ENCODE peak calls at places on chromosome 21, in six cellular contexts. One of them, this sample, is unnamed. For H3K4me1, the result is how much of the 10 kb centered on the place peaks cover.

GRCh38 chr21:29095203-29095602 is 21.8 kb upstream of the CCT8 start:
- DNase-seq in neuronal stem cell: no peak
- DNase-seq in H9: no peak
- DNase-seq in mesenchymal stem cell: no peak
- DNase-seq in H1: no peak
- DNase-seq in trophoblast cell: no peak
- DNase-seq in this sample: no peak

GRCh38 chr21:43192501-43193081 is 23.8 kb downstream of the CRYAA start:
- DNase-seq in neuronal stem cell: no peak
- DNase-seq in H9: no peak
- DNase-seq in mesenchymal stem cell: no peak
- DNase-seq in H1: no peak
- DNase-seq in trophoblast cell: no peak
- DNase-seq in this sample: no peak

GRCh38 chr21:25579402-25580016 is 27.8 kb downstream of the MRPL39 start:
- DNase-seq in neuronal stem cell: no peak
- DNase-seq in H9: no peak
- DNase-seq in mesenchymal stem cell: no peak
- DNase-seq in H1: no peak
- DNase-seq in trophoblast cell: no peak
- DNase-seq in this sample: no peak

GRCh38 chr21:37195078-37195477 is 72.1 kb downstream of the VPS26C start:
- DNase-seq in neuronal stem cell: no peak
- DNase-seq in H9: no peak
- DNase-seq in mesenchymal stem cell: no peak
- DNase-seq in H1: no peak
- DNase-seq in trophoblast cell: no peak
- DNase-seq in this sample: no peak

GRCh38 chr21:32306021-32306780 is 7.5 kb downstream of the MRAP start:
- DNase-seq in neuronal stem cell: peak
- DNase-seq in H9: peak
- DNase-seq in mesenchymal stem cell: peak
- DNase-seq in H1: peak
- DNase-seq in trophoblast cell: no peak
- DNase-seq in this sample: no peak

GRCh38 chr21:38228115-38228514 is 28.7 kb upstream of the KCNJ15 start:
- DNase-seq in neuronal stem cell: no peak
- DNase-seq in H9: peak
- DNase-seq in mesenchymal stem cell: no peak
- DNase-seq in H1: peak
- DNase-seq in trophoblast cell: peak
- DNase-seq in this sample: no peak

GRCh38 chr21:31644648-31645047 is 14.8 kb upstream of the SOD1 start:
- DNase-seq in neuronal stem cell: no peak
- DNase-seq in H9: no peak
- DNase-seq in mesenchymal stem cell: no peak
- DNase-seq in H1: no peak
- DNase-seq in trophoblast cell: no peak
- DNase-seq in this sample: no peak

GRCh38 chr21:45996311-45997204 is 15.0 kb downstream of the COL6A1 start:
- DNase-seq in neuronal stem cell: no peak
- DNase-seq in H9: no peak
- DNase-seq in mesenchymal stem cell: no peak
- DNase-seq in H1: no peak
- DNase-seq in trophoblast cell: no peak
- DNase-seq in this sample: no peak

GRCh38 chr21:45971487-45972352 is 9.8 kb upstream of the COL6A1 start:
- DNase-seq in neuronal stem cell: no peak
- DNase-seq in H9: no peak
- DNase-seq in mesenchymal stem cell: peak
- DNase-seq in H1: no peak
- DNase-seq in trophoblast cell: no peak
- DNase-seq in this sample: peak

GRCh38 chr21:20570824-20571232 is 427.4 kb upstream of the NCAM2 start:
- DNase-seq in neuronal stem cell: peak
- DNase-seq in H9: peak
- DNase-seq in mesenchymal stem cell: peak
- DNase-seq in H1: peak
- DNase-seq in trophoblast cell: no peak
- DNase-seq in this sample: no peak

GRCh38 chr21:21268885-21269284 is 270.7 kb downstream of the NCAM2 start:
- DNase-seq in neuronal stem cell: no peak
- DNase-seq in H9: no peak
- DNase-seq in mesenchymal stem cell: no peak
- DNase-seq in H1: no peak
- DNase-seq in trophoblast cell: no peak
- DNase-seq in this sample: no peak

GRCh38 chr21:25776440-25776839 is 41.7 kb downstream of the GABPA start:
- DNase-seq in neuronal stem cell: no peak
- DNase-seq in H9: no peak
- DNase-seq in mesenchymal stem cell: no peak
- DNase-seq in H1: no peak
- DNase-seq in trophoblast cell: no peak
- DNase-seq in this sample: no peak

GRCh38 chr21:34885636-34886553 is 163.2 kb downstream of the RUNX1 start:
- DNase-seq in neuronal stem cell: no peak
- DNase-seq in H9: peak
- DNase-seq in mesenchymal stem cell: peak
- DNase-seq in H1: peak
- DNase-seq in trophoblast cell: peak
- DNase-seq in this sample: no peak

GRCh38 chr21:34888569-34889286 is 160.4 kb downstream of the RUNX1 start:
- DNase-seq in neuronal stem cell: peak
- DNase-seq in H9: peak
- DNase-seq in mesenchymal stem cell: peak
- DNase-seq in H1: peak
- DNase-seq in trophoblast cell: peak
- DNase-seq in this sample: peak

GRCh38 chr21:34885125-34885524 is 164.0 kb downstream of the RUNX1 start:
- DNase-seq in neuronal stem cell: no peak
- DNase-seq in H9: no peak
- DNase-seq in mesenchymal stem cell: no peak
- DNase-seq in H1: no peak
- DNase-seq in trophoblast cell: peak
- DNase-seq in this sample: no peak

GRCh38 chr21:34887729-34888568 is 161.2 kb downstream of the RUNX1 start:
- DNase-seq in neuronal stem cell: no peak
- DNase-seq in H9: peak
- DNase-seq in mesenchymal stem cell: peak
- DNase-seq in H1: no peak
- DNase-seq in trophoblast cell: peak
- DNase-seq in this sample: peak

DNA sequence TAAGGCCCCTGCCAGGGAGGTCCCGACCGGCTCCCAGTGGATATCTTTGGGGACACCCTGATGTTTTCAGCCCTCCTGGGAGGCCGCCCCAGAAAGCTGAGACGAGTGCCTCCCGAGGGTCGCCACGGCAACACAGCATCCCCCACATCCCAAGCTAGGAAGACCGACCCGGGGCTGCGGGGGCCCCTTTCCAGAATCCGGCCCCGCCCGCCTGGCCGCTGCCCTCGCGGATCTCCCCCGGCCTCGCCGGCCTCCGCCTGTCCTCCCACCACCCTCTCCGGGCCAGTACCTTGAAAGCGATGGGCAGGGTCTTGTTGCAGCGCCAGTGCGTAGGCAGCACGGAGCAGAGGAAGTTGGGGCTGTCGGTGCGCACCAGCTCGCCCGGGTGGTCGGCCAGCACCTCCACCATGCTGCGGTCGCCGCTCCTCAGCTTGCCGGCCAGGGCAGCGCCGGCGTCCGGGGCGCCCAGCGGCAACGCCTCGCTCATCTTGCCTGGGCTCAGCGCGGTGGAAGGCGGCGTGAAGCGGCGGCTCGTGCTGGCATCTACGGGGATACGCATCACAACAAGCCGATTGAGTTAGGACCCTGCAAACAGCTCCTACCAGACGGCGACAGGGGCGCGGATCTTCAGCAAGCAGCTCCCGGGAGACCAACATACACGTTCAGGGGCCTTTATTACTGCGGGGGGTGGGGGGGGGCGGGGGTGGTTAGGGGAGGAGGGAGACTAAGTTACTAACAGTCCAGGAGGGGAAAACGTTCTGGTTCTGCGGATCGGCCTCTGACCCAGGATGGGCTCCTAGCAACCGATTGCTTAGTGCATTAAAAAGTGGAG is 162.3 kb downstream of the RUNX1 start:
- DNase-seq in neuronal stem cell: no peak
- DNase-seq in H9: peak
- DNase-seq in mesenchymal stem cell: peak
- DNase-seq in H1: peak
- DNase-seq in trophoblast cell: peak
- DNase-seq in this sample: no peak
- H3K4me1 ChIP-seq in neuronal stem cell: under half
- H3K4me1 ChIP-seq in H9: under half
- H3K4me1 ChIP-seq in mesenchymal stem cell: under half
- H3K4me1 ChIP-seq in H1: under half
- H3K4me1 ChIP-seq in trophoblast cell: under half
- H3K4me1 ChIP-seq in this sample: under half

GRCh38 chr21:15820857-15821256 is 91.1 kb downstream of the USP25 start:
- DNase-seq in neuronal stem cell: no peak
- DNase-seq in H9: no peak
- DNase-seq in mesenchymal stem cell: no peak
- DNase-seq in H1: no peak
- DNase-seq in trophoblast cell: no peak
- DNase-seq in this sample: peak
- H4K91ac ChIP-seq in neuronal stem cell: no peak
- H4K91ac ChIP-seq in H9: no peak
- H4K91ac ChIP-seq in mesenchymal stem cell: no peak
- H4K91ac ChIP-seq in H1: no peak
- H4K91ac ChIP-seq in trophoblast cell: no peak
- H4K91ac ChIP-seq in this sample: no peak

GRCh38 chr21:41363370-41364270 is 1.8 kb downstream of the MX2 start:
- DNase-seq in neuronal stem cell: no peak
- DNase-seq in H9: no peak
- DNase-seq in mesenchymal stem cell: no peak
- DNase-seq in H1: no peak
- DNase-seq in trophoblast cell: no peak
- DNase-seq in this sample: no peak
- H3K4me1 ChIP-seq in neuronal stem cell: under half
- H3K4me1 ChIP-seq in H9: under half
- H3K4me1 ChIP-seq in mesenchymal stem cell: under half
- H3K4me1 ChIP-seq in H1: under half
- H3K4me1 ChIP-seq in trophoblast cell: under half
- H3K4me1 ChIP-seq in this sample: under half

GRCh38 chr21:44774972-44775371 is 26.6 kb downstream of the UBE2G2 start:
- DNase-seq in neuronal stem cell: no peak
- DNase-seq in H9: no peak
- DNase-seq in mesenchymal stem cell: no peak
- DNase-seq in H1: no peak
- DNase-seq in trophoblast cell: no peak
- DNase-seq in this sample: no peak
- H4K91ac ChIP-seq in neuronal stem cell: no peak
- H4K91ac ChIP-seq in H9: no peak
- H4K91ac ChIP-seq in mesenchymal stem cell: no peak
- H4K91ac ChIP-seq in H1: no peak
- H4K91ac ChIP-seq in trophoblast cell: no peak
- H4K91ac ChIP-seq in this sample: no peak

GRCh38 chr21:35363458-35363857 is 314.4 kb upstream of the RUNX1 start:
- DNase-seq in neuronal stem cell: no peak
- DNase-seq in H9: no peak
- DNase-seq in mesenchymal stem cell: no peak
- DNase-seq in H1: no peak
- DNase-seq in trophoblast cell: no peak
- DNase-seq in this sample: no peak
- H3K4me1 ChIP-seq in neuronal stem cell: under half
- H3K4me1 ChIP-seq in H9: under half
- H3K4me1 ChIP-seq in mesenchymal stem cell: under half
- H3K4me1 ChIP-seq in H1: under half
- H3K4me1 ChIP-seq in trophoblast cell: under half
- H3K4me1 ChIP-seq in this sample: under half

DNA sequence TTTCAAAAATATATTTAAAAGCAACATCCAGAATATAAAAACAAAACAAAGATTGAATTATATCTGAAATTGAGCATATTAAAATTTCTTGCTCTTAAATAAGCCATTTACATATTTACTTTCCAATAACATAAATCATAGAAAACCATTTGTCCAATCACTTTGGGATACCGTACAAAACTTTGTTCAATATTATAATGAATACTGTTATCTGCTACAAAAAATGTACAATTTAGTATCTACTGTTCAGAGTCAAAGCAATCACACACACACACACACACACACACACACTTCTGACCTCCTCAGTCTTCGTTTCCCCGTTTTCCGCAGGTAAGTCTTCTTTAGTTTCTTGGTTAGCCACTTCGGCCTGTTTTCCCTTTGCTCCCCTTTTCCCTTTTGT is 4.0 kb downstream of the HMGN1 start:
- DNase-seq in neuronal stem cell: no peak
- DNase-seq in H9: no peak
- DNase-seq in mesenchymal stem cell: no peak
- DNase-seq in H1: no peak
- DNase-seq in trophoblast cell: no peak
- DNase-seq in this sample: no peak
- H4K91ac ChIP-seq in neuronal stem cell: no peak
- H4K91ac ChIP-seq in H9: no peak
- H4K91ac ChIP-seq in mesenchymal stem cell: no peak
- H4K91ac ChIP-seq in H1: no peak
- H4K91ac ChIP-seq in trophoblast cell: no peak
- H4K91ac ChIP-seq in this sample: no peak